ENCODE peak calls at places on chromosome X, in seven cellular contexts. V is naive thymus-derived CD8-positive, alpha-beta T cell; D is endothelial cell; L is A549; Z is neuronal stem cell; T is activated naive CD4-positive, alpha-beta T cell; U is stimulated activated effector memory CD8-positive, alpha-beta T cell treated with anti-CD3 and anti-CD28 coated beads, Interleukin-12 subunit alpha, Interleukin-12 subunit beta, amount 100 ng/mL, for 72 hours. H is an unnamed sample.

GRCh38 chrX:14964500-14964899 is 91.3 kb downstream of the MOSPD2 start:
- DNase-seq in V (no peak), D (no peak), L (no peak), Z (no peak), T (no peak), U (no peak), H (no peak)

GRCh38 chrX:150841466-150842197 is 56.8 kb downstream of the CD99L2 start:
- DNase-seq in V (no peak), D (no peak), L (no peak), Z (no peak), T (no peak), U (no peak), H (no peak)

GRCh38 chrX:3522016-3522690 is 175.7 kb upstream of the MXRA5 start:
- DNase-seq in V (no peak), D (no peak), L (no peak), Z (no peak), T (no peak), U (no peak), H (no peak)

GRCh38 chrX:74492720-74493201 is 71.5 kb downstream of the SLC16A2 start:
- DNase-seq in V (peak; percentile 9), D (peak; percentile 6), L (no peak), Z (peak; percentile 29), T (no peak), U (peak; percentile 9), H (no peak)

GRCh38 chrX:644304-645023 is 13.9 kb downstream of the SHOX start:
- DNase-seq in V (no peak), D (no peak), L (no peak), Z (no peak), T (no peak), U (no peak), H (no peak)

GRCh38 chrX:150361070-150361776 is 1.9 kb upstream of the MAMLD1 start:
- DNase-seq in V (no peak), D (peak; percentile 20), L (no peak), Z (no peak), T (no peak), U (peak; percentile 26), H (no peak)

GRCh38 chrX:10235851-10236250 is 79.1 kb downstream of the CLCN4 start:
- DNase-seq in V (no peak), D (no peak), L (no peak), Z (no peak), T (no peak), U (no peak), H (no peak)

GRCh38 chrX:15664487-15665444 is at the start of gene CLTRN:
- DNase-seq in V (no peak), D (no peak), L (no peak), Z (no peak), T (no peak), U (no peak), H (no peak)

GRCh38 chrX:39144323-39144722 is 343.1 kb downstream of the MID1IP1 start:
- DNase-seq in V (no peak), D (no peak), L (no peak), Z (no peak), T (no peak), U (no peak), H (no peak)

GRCh38 chrX:40908857-40909475 is 173.6 kb upstream of the MED14 start:
- DNase-seq in V (no peak), D (no peak), L (peak; percentile 30), Z (no peak), T (no peak), U (no peak), H (no peak)

GRCh38 chrX:23656684-23657083 is 10.6 kb upstream of the PRDX4 start:
- DNase-seq in V (no peak), D (no peak), L (no peak), Z (no peak), T (no peak), U (no peak), H (no peak)

GRCh38 chrX:65723706-65724105 is 56.3 kb downstream of the MSN start:
- DNase-seq in V (peak; percentile 7), D (no peak), L (no peak), Z (no peak), T (no peak), U (no peak), H (no peak)

GRCh38 chrX:72306851-72307645 is 1.3 kb upstream of the CITED1 start:
- DNase-seq in V (no peak), D (peak; percentile 44), L (peak; percentile 67), Z (peak; percentile 56), T (no peak), U (no peak), H (no peak)

GRCh38 chrX:143429831-143430230 is 87.4 kb downstream of the SPANXN3 start:
- DNase-seq in V (no peak), D (no peak), L (no peak), Z (no peak), T (no peak), U (no peak), H (no peak)

GRCh38 chrX:29506729-29507128 is 708.6 kb upstream of the MAGEB2 start:
- DNase-seq in V (no peak), D (no peak), L (no peak), Z (no peak), T (no peak), U (no peak), H (no peak)

GRCh38 chrX:21319323-21319722 is 54.9 kb upstream of the CNKSR2 start:
- DNase-seq in V (no peak), D (no peak), L (no peak), Z (no peak), T (no peak), U (no peak), H (no peak)

GRCh38 chrX:149493567-149494562 is 11.2 kb downstream of the IDS start:
- DNase-seq in V (no peak), D (no peak), L (no peak), Z (no peak), T (no peak), U (no peak), H (no peak)

GRCh38 chrX:107716045-107716684 is 59.4 kb downstream of the TSC22D3 start:
- DNase-seq in V (peak; percentile 24), D (peak; percentile 33), L (peak; percentile 30), Z (peak; percentile 26), T (no peak), U (no peak), H (peak; percentile 14)

GRCh38 chrX:16868920-16869319 is 1.2 kb downstream of the RBBP7 start:
- DNase-seq in V (no peak), D (no peak), L (no peak), Z (no peak), T (no peak), U (no peak), H (no peak)

GRCh38 chrX:15468036-15468435 is 25.1 kb downstream of the PIR start:
- DNase-seq in V (no peak), D (no peak), L (no peak), Z (no peak), T (no peak), U (no peak), H (no peak)

GRCh38 chrX:118941147-118941546 is 33.3 kb upstream of the LONRF3 start:
- DNase-seq in V (no peak), D (no peak), L (no peak), Z (no peak), T (no peak), U (no peak), H (no peak)

GRCh38 chrX:128928636-128929035 is 594.7 kb downstream of the SMARCA1 start:
- DNase-seq in V (no peak), D (no peak), L (no peak), Z (no peak), T (no peak), U (no peak), H (no peak)

GRCh38 chrX:130829526-130830515 is 73.2 kb downstream of the ENOX2 start:
- DNase-seq in V (no peak), D (no peak), L (no peak), Z (no peak), T (no peak), U (no peak), H (no peak)

GRCh38 chrX:150347471-150347870 is 15.6 kb upstream of the MAMLD1 start:
- DNase-seq in V (no peak), D (no peak), L (no peak), Z (no peak), T (no peak), U (no peak), H (no peak)

GRCh38 chrX:136866337-136867095 is 14.0 kb downstream of the RBMX start:
- DNase-seq in V (no peak), D (no peak), L (no peak), Z (no peak), T (no peak), U (no peak), H (no peak)

GRCh38 chrX:2572740-2573139 is 72.0 kb upstream of the DHRSX start:
- DNase-seq in V (no peak), D (no peak), L (peak; percentile 59), Z (no peak), T (no peak), U (no peak), H (no peak)

GRCh38 chrX:38275615-38276014 is 51.7 kb downstream of the RPGR start:
- DNase-seq in V (no peak), D (no peak), L (peak; percentile 18), Z (no peak), T (no peak), U (no peak), H (no peak)

GRCh38 chrX:48539345-48540014 is at the start of gene TBC1D25:
- DNase-seq in V (peak; percentile 96), D (peak; percentile 89), L (peak; percentile 90), Z (peak; percentile 91), T (peak; percentile 86), U (peak; percentile 80), H (peak; percentile 96)

GRCh38 chrX:132004728-132005127 is 18.4 kb upstream of the STK26 start:
- DNase-seq in V (no peak), D (no peak), L (no peak), Z (no peak), T (no peak), U (no peak), H (no peak)

GRCh38 chrX:11117751-11118150 is 6.6 kb downstream of the HCCS start:
- DNase-seq in V (no peak), D (no peak), L (no peak), Z (no peak), T (no peak), U (no peak), H (no peak)

GRCh38 chrX:10630320-10630719 is 9.9 kb upstream of the MID1 start:
- DNase-seq in V (no peak), D (no peak), L (no peak), Z (no peak), T (no peak), U (no peak), H (no peak)

GRCh38 chrX:17527135-17527701 is 152.2 kb downstream of the NHS start:
- DNase-seq in V (no peak), D (no peak), L (no peak), Z (no peak), T (no peak), U (no peak), H (no peak)

GRCh38 chrX:40248822-40249221 is 151.1 kb upstream of the BCOR start:
- DNase-seq in V (no peak), D (no peak), L (no peak), Z (no peak), T (no peak), U (no peak), H (no peak)

GRCh38 chrX:26822448-26822847 is 606.5 kb downstream of the MAGEB5 start:
- DNase-seq in V (no peak), D (no peak), L (no peak), Z (no peak), T (no peak), U (no peak), H (no peak)

GRCh38 chrX:101685923-101686322 is 26.3 kb upstream of the ARMCX2 start:
- DNase-seq in V (no peak), D (no peak), L (no peak), Z (peak; percentile 12), T (no peak), U (no peak), H (no peak)

GRCh38 chrX:39149761-39150160 is 348.5 kb downstream of the MID1IP1 start:
- DNase-seq in V (peak; percentile 43), D (peak; percentile 64), L (no peak), Z (peak; percentile 31), T (peak; percentile 51), U (peak; percentile 31), H (no peak)

GRCh38 chrX:112662559-112663427 is 16.9 kb downstream of the LHFPL1 start:
- DNase-seq in V (no peak), D (no peak), L (no peak), Z (no peak), T (no peak), U (no peak), H (no peak)

GRCh38 chrX:136104936-136105335 is 42.4 kb upstream of the FHL1 start:
- DNase-seq in V (no peak), D (no peak), L (no peak), Z (no peak), T (no peak), U (no peak), H (no peak)